ENCODE peak calls at places on chromosomes 6 and 20, in seven cellular contexts. P, Z, Q, B, A, X and J are unnamed samples.

GRCh38 chr6:100538086-100538485 is 73.4 kb upstream of the SIM1 start:
- DNase-seq in A (no peak), P (no peak), Q (no peak), B (no peak), Z (no peak), X (no peak), J (no peak)

GRCh38 chr6:72553531-72554202 is 68.2 kb upstream of the KCNQ5 start:
- DNase-seq in Q (no peak), B (no peak), A (no peak), Z (no peak), X (no peak), P (no peak), J (no peak)

GRCh38 chr6:13814938-13815575 is 700 bp upstream of the MCUR1 start:
- DNase-seq in Q (no peak), B (no peak), X (no peak), Z (no peak), A (no peak), P (no peak), J (no peak)

GRCh38 chr20:44204156-44204831 is 6.3 kb downstream of the OSER1 start:
- DNase-seq in B (peak), A (no peak), Q (no peak), Z (no peak), X (no peak), P (no peak), J (no peak)

GRCh38 chr6:25175216-25175615 is 104.0 kb upstream of the CARMIL1 start:
- DNase-seq in X (no peak), Z (no peak), Q (no peak), B (no peak), A (peak), P (no peak), J (no peak)

GRCh38 chr6:163863565-163863964 is 449.0 kb downstream of the QKI start:
- DNase-seq in Q (no peak), X (no peak), A (no peak), P (no peak), B (no peak), Z (no peak), J (no peak)

GRCh38 chr20:59775221-59776055 is 158.0 kb downstream of the SYCP2 start:
- DNase-seq in A (no peak), P (no peak), X (no peak), B (no peak), Z (no peak), Q (peak), J (no peak)

GRCh38 chr6:54191460-54191859 is 80.2 kb downstream of the MLIP start:
- DNase-seq in P (no peak), A (no peak), Q (no peak), Z (no peak), B (no peak), X (no peak), J (no peak)

GRCh38 chr6:150907385-150907784 is 41.9 kb downstream of the MTHFD1L start:
- DNase-seq in P (no peak), X (peak), Z (no peak), Q (no peak), A (no peak), B (no peak), J (no peak)

GRCh38 chr20:56893206-56893605 is 264.1 kb downstream of the TFAP2C start:
- DNase-seq in P (no peak), B (no peak), A (no peak), X (no peak), Z (no peak), Q (no peak), J (no peak)

GRCh38 chr20:23114018-23114417 is 27.9 kb upstream of the CD93 start:
- DNase-seq in Z (no peak), X (peak), Q (no peak), B (no peak), A (no peak), P (peak), J (no peak)

GRCh38 chr20:2986466-2986865 is 57.0 kb upstream of the GNRH2 start:
- DNase-seq in Q (no peak), B (no peak), Z (no peak), P (no peak), X (no peak), A (no peak), J (no peak)

GRCh38 chr6:166318649-166319600 is 10.7 kb upstream of the PRR18 start:
- DNase-seq in B (no peak), P (no peak), Q (no peak), Z (peak), A (no peak), X (no peak), J (no peak)

DNA sequence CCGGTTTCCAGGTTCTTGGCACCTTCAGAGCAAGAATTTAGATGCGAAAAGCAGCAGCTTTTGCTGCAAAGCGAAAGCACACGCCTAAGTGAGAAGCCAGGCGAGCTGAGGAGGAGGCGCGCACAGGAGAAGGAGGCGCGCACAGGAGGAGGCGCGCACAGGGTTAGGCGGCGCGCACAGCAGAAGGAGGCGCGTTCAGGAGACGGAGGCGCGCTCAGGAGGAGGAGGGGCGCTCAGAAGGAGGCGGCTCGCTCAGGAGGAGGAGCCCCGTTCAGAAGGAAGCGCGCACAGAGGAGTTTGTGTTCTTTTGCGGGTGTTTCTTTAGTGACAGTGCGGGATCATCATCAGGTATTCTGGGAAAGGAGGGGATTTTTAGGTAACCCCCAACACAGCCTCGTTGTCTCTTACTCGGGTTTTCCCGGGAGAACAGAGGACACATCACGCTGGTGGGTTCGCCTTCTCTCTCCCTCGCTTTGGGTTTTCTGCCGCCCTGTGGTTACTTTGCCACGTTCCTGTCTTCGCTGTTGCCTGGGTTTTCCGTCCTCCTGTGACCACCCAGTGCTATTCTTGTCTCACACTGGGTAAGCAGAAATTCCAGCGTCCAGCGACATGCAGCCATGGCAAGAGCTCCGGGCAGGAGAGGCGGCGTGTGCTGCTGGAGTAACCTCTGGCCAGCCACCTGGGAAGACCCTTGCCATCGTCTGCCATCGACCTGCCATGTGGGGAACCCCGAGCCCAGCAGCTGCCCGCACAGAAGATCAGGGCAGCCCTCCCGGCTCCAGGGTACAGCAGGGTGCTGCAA is 47.0 kb downstream of the WDR27 start:
- DNase-seq in Q (peak), Z (no peak), P (peak), B (no peak), X (peak), A (no peak), J (peak)
- TF ChIP-seq POLR2A in Q (no peak), Z (no peak), P (no peak), B (no peak), X (peak), A (no peak), J (no peak)

GRCh38 chr6:31878761-31879542 is at the start of gene SLC44A4:
- DNase-seq in P (no peak), Q (no peak), X (no peak), Z (no peak), B (no peak), A (no peak), J (no peak)
- H3K4me3 ChIP-seq in P (no peak), Q (no peak), X (no peak), Z (peak), B (no peak), A (no peak), J (peak)

DNA sequence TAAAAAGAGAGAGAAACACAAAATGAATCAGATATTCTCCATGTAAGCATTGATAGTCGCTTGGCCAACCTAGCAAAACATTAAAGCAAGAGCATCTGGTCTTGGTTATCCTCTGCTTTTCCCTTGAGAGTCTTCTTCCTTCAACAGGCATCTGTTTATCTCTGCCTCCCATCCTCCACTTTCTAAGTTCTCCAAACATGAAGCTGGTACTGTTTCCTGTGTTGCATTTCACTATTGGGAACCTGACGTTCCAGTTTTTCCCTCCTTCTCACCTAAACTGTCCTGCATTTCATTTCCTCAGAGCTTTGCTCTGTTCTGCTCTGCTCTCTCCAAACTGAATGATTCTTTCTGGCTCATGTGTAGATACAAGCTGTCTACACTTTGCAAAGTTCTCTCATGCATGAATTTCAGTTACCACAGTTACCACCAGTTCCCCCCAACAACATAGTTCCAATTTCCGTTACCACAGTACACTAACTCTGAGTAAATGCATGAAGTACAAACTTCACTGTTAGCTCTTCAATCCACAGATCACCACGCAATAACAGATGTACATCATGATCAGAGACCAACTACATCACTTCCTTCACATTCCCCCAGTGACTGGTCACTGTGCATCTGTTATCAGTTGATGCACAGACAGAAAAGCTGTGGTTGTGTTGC is 86.7 kb upstream of the F13A1 start:
- DNase-seq in Z (no peak), B (no peak), A (no peak), P (no peak), X (no peak), Q (no peak), J (no peak)
- TF ChIP-seq POLR2A in Z (no peak), B (no peak), A (no peak), P (no peak), X (no peak), Q (no peak), J (no peak)

GRCh38 chr6:137811912-137812553 is 55.0 kb upstream of the TNFAIP3 start:
- DNase-seq in A (no peak), P (no peak), Z (no peak), X (no peak), B (no peak), Q (no peak), J (no peak)

GRCh38 chr6:137808836-137809315 is 58.2 kb upstream of the TNFAIP3 start:
- DNase-seq in X (no peak), B (no peak), A (no peak), P (no peak), Z (peak), Q (no peak), J (no peak)

GRCh38 chr6:137810554-137811120 is 56.4 kb upstream of the TNFAIP3 start:
- DNase-seq in Q (no peak), A (no peak), P (no peak), Z (peak), X (no peak), B (no peak), J (no peak)

GRCh38 chr6:137813308-137813707 is 53.8 kb upstream of the TNFAIP3 start:
- DNase-seq in X (no peak), P (no peak), B (no peak), Q (no peak), A (no peak), Z (no peak), J (no peak)

GRCh38 chr6:137811121-137811911 is 55.7 kb upstream of the TNFAIP3 start:
- DNase-seq in A (no peak), P (peak), Q (peak), B (peak), Z (peak), X (no peak), J (no peak)
- H3K4me3 ChIP-seq in A (no peak), P (no peak), Q (no peak), B (peak), Z (no peak), X (no peak), J (no peak)

GRCh38 chr6:69796081-69796626 is 656 bp downstream of the LMBRD1 start:
- DNase-seq in A (no peak), Z (peak), Q (peak), X (no peak), P (no peak), B (peak), J (no peak)
- TF ChIP-seq POLR2A in A (peak), Z (no peak), Q (no peak), X (no peak), P (peak), B (no peak), J (no peak)